ENCODE peak calls at places on chromosomes 6 and 20, in ten cellular contexts. One of them, this sample, is unnamed.

GRCh38 chr6:166757226-166758135 is 130.4 kb upstream of the RPS6KA2 start:
- DNase-seq in pons: no peak
- DNase-seq in iPS-NIHi11: no peak
- DNase-seq in nephron progenitor cell: peak
- DNase-seq in Ammon's horn: no peak
- DNase-seq in activated T-cell treated with anti-CD3 and anti-CD28 coated beads for 1 hour: no peak
- DNase-seq in AG04450: no peak
- DNase-seq in anterior cingulate cortex: no peak
- DNase-seq in activated CD4-positive, alpha-beta T cell treated with anti-CD3 and anti-CD28 coated beads, Interleukin-2, amount 50 U/mL, for 4 hours: no peak
- DNase-seq in ureter: no peak
- DNase-seq in this sample: no peak

GRCh38 chr6:169542491-169542890 is 159.3 kb downstream of the WDR27 start:
- DNase-seq in AG04450: no peak
- DNase-seq in pons: no peak
- DNase-seq in Ammon's horn: no peak
- DNase-seq in anterior cingulate cortex: no peak
- DNase-seq in nephron progenitor cell: no peak
- DNase-seq in activated T-cell treated with anti-CD3 and anti-CD28 coated beads for 1 hour: no peak
- DNase-seq in ureter: no peak
- DNase-seq in iPS-NIHi11: no peak
- DNase-seq in activated CD4-positive, alpha-beta T cell treated with anti-CD3 and anti-CD28 coated beads, Interleukin-2, amount 50 U/mL, for 4 hours: no peak
- DNase-seq in this sample: no peak

GRCh38 chr6:145233955-145234354 is 501.4 kb downstream of the EPM2A start:
- DNase-seq in nephron progenitor cell: no peak
- DNase-seq in Ammon's horn: no peak
- DNase-seq in ureter: no peak
- DNase-seq in AG04450: no peak
- DNase-seq in anterior cingulate cortex: no peak
- DNase-seq in activated CD4-positive, alpha-beta T cell treated with anti-CD3 and anti-CD28 coated beads, Interleukin-2, amount 50 U/mL, for 4 hours: no peak
- DNase-seq in pons: no peak
- DNase-seq in iPS-NIHi11: no peak
- DNase-seq in activated T-cell treated with anti-CD3 and anti-CD28 coated beads for 1 hour: no peak
- DNase-seq in this sample: no peak

GRCh38 chr6:161353208-161353613 is 79.3 kb upstream of the AGPAT4 start:
- DNase-seq in nephron progenitor cell: peak
- DNase-seq in AG04450: no peak
- DNase-seq in anterior cingulate cortex: peak
- DNase-seq in activated CD4-positive, alpha-beta T cell treated with anti-CD3 and anti-CD28 coated beads, Interleukin-2, amount 50 U/mL, for 4 hours: no peak
- DNase-seq in iPS-NIHi11: peak
- DNase-seq in ureter: no peak
- DNase-seq in Ammon's horn: peak
- DNase-seq in pons: peak
- DNase-seq in activated T-cell treated with anti-CD3 and anti-CD28 coated beads for 1 hour: no peak
- DNase-seq in this sample: no peak

GRCh38 chr6:106512048-106512957 is 117.0 kb downstream of the RTN4IP1 start:
- DNase-seq in Ammon's horn: peak
- DNase-seq in ureter: peak
- DNase-seq in activated CD4-positive, alpha-beta T cell treated with anti-CD3 and anti-CD28 coated beads, Interleukin-2, amount 50 U/mL, for 4 hours: peak
- DNase-seq in anterior cingulate cortex: no peak
- DNase-seq in iPS-NIHi11: peak
- DNase-seq in activated T-cell treated with anti-CD3 and anti-CD28 coated beads for 1 hour: peak
- DNase-seq in nephron progenitor cell: peak
- DNase-seq in pons: no peak
- DNase-seq in AG04450: no peak
- DNase-seq in this sample: peak

GRCh38 chr6:116008470-116009229 is 52.0 kb downstream of the FRK start:
- DNase-seq in AG04450: no peak
- DNase-seq in Ammon's horn: peak
- DNase-seq in nephron progenitor cell: no peak
- DNase-seq in iPS-NIHi11: no peak
- DNase-seq in anterior cingulate cortex: peak
- DNase-seq in pons: peak
- DNase-seq in activated T-cell treated with anti-CD3 and anti-CD28 coated beads for 1 hour: no peak
- DNase-seq in activated CD4-positive, alpha-beta T cell treated with anti-CD3 and anti-CD28 coated beads, Interleukin-2, amount 50 U/mL, for 4 hours: no peak
- DNase-seq in ureter: no peak
- DNase-seq in this sample: no peak

GRCh38 chr6:143034689-143035334 is 25.9 kb upstream of the AIG1 start:
- DNase-seq in activated T-cell treated with anti-CD3 and anti-CD28 coated beads for 1 hour: no peak
- DNase-seq in pons: no peak
- DNase-seq in anterior cingulate cortex: no peak
- DNase-seq in Ammon's horn: no peak
- DNase-seq in iPS-NIHi11: no peak
- DNase-seq in activated CD4-positive, alpha-beta T cell treated with anti-CD3 and anti-CD28 coated beads, Interleukin-2, amount 50 U/mL, for 4 hours: no peak
- DNase-seq in nephron progenitor cell: no peak
- DNase-seq in AG04450: no peak
- DNase-seq in ureter: no peak
- DNase-seq in this sample: no peak

GRCh38 chr6:93575495-93575894 is 156.1 kb upstream of the EPHA7 start:
- DNase-seq in activated T-cell treated with anti-CD3 and anti-CD28 coated beads for 1 hour: no peak
- DNase-seq in anterior cingulate cortex: no peak
- DNase-seq in nephron progenitor cell: no peak
- DNase-seq in AG04450: no peak
- DNase-seq in activated CD4-positive, alpha-beta T cell treated with anti-CD3 and anti-CD28 coated beads, Interleukin-2, amount 50 U/mL, for 4 hours: no peak
- DNase-seq in pons: no peak
- DNase-seq in ureter: no peak
- DNase-seq in iPS-NIHi11: no peak
- DNase-seq in Ammon's horn: no peak
- DNase-seq in this sample: no peak

GRCh38 chr20:62493253-62493885 is 17.6 kb upstream of the GATA5 start:
- DNase-seq in nephron progenitor cell: no peak
- DNase-seq in activated T-cell treated with anti-CD3 and anti-CD28 coated beads for 1 hour: no peak
- DNase-seq in iPS-NIHi11: no peak
- DNase-seq in activated CD4-positive, alpha-beta T cell treated with anti-CD3 and anti-CD28 coated beads, Interleukin-2, amount 50 U/mL, for 4 hours: no peak
- DNase-seq in Ammon's horn: no peak
- DNase-seq in anterior cingulate cortex: no peak
- DNase-seq in ureter: no peak
- DNase-seq in pons: no peak
- DNase-seq in AG04450: no peak
- DNase-seq in this sample: no peak

GRCh38 chr20:10668677-10669368 is 5.0 kb downstream of the JAG1 start:
- DNase-seq in Ammon's horn: no peak
- DNase-seq in pons: no peak
- DNase-seq in iPS-NIHi11: no peak
- DNase-seq in activated T-cell treated with anti-CD3 and anti-CD28 coated beads for 1 hour: no peak
- DNase-seq in nephron progenitor cell: no peak
- DNase-seq in anterior cingulate cortex: no peak
- DNase-seq in activated CD4-positive, alpha-beta T cell treated with anti-CD3 and anti-CD28 coated beads, Interleukin-2, amount 50 U/mL, for 4 hours: no peak
- DNase-seq in AG04450: no peak
- DNase-seq in ureter: no peak
- DNase-seq in this sample: no peak